ENCODE peak calls at places on chromosomes 6 and 20, in five cellular contexts. X, A, B, L and K are unnamed samples.

GRCh38 chr20:47748851-47749250 is 36.4 kb downstream of the SULF2 start:
- DNase-seq in X (no peak), L (no peak), B (no peak), A (no peak), K (no peak)

GRCh38 chr20:54061106-54061881 is 9.1 kb downstream of the BCAS1 start:
- DNase-seq in L (no peak), A (peak), X (no peak), B (no peak), K (peak)

GRCh38 chr6:11918021-11918738 is 93.9 kb upstream of the HIVEP1 start:
- DNase-seq in B (peak), X (no peak), A (peak), L (no peak), K (peak)

GRCh38 chr20:10680571-10680970 is 6.8 kb upstream of the JAG1 start:
- DNase-seq in X (no peak), L (no peak), A (no peak), B (no peak), K (no peak)

GRCh38 chr6:116596815-116597214 is 19.5 kb upstream of the RSPH4A start:
- DNase-seq in X (no peak), B (no peak), A (peak), L (no peak), K (no peak)

GRCh38 chr6:144286503-144287393 is 1.6 kb downstream of the UTRN start:
- DNase-seq in A (peak), B (peak), X (peak), L (peak), K (no peak)

GRCh38 chr6:401239-401993 is 9.9 kb downstream of the IRF4 start:
- DNase-seq in X (no peak), B (no peak), A (no peak), L (no peak), K (no peak)

GRCh38 chr20:25033250-25033940 is 24.5 kb downstream of the ACSS1 start:
- DNase-seq in L (no peak), X (no peak), B (no peak), A (no peak), K (no peak)

GRCh38 chr6:159762681-159763293 is 942 bp downstream of the ACAT2 start:
- DNase-seq in X (peak), L (no peak), A (no peak), B (peak), K (no peak)

GRCh38 chr6:56541736-56542366 is 100.8 kb downstream of the DST start:
- DNase-seq in X (no peak), A (no peak), B (no peak), L (no peak), K (no peak)

GRCh38 chr6:42313941-42314570 is 96.4 kb upstream of the MRPS10 start:
- DNase-seq in B (no peak), L (no peak), A (peak), X (no peak), K (no peak)

GRCh38 chr20:59006864-59007757 is at the start of gene CTSZ:
- DNase-seq in L (peak), B (peak), X (no peak), A (peak), K (no peak)

GRCh38 chr6:43628392-43629103 is 516 bp downstream of the GTPBP2 start:
- DNase-seq in L (peak), A (peak), X (peak), B (peak), K (peak)

GRCh38 chr6:12485226-12485764 is 195.1 kb downstream of the EDN1 start:
- DNase-seq in X (no peak), L (no peak), A (no peak), B (no peak), K (no peak)

GRCh38 chr20:63567132-63567381 is 7.0 kb downstream of the HELZ2 start:
- DNase-seq in A (no peak), B (no peak), L (no peak), X (no peak), K (no peak)

GRCh38 chr6:11279213-11279780 is 46.8 kb upstream of the NEDD9 start:
- DNase-seq in B (no peak), L (no peak), A (peak), X (peak), K (no peak)

GRCh38 chr20:25486377-25486776 is 78.9 kb downstream of the GINS1 start:
- DNase-seq in L (no peak), A (peak), X (no peak), B (no peak), K (no peak)

GRCh38 chr6:54716869-54717268 is 129.7 kb upstream of the FAM83B start:
- DNase-seq in X (no peak), L (no peak), B (no peak), A (peak), K (no peak)

GRCh38 chr20:22339091-22339881 is 245.1 kb downstream of the FOXA2 start:
- DNase-seq in X (peak), B (peak), L (peak), A (peak), K (peak)

GRCh38 chr20:1562622-1563021 is 5.1 kb upstream of the SIRPD start:
- DNase-seq in L (no peak), B (no peak), A (no peak), X (no peak), K (no peak)

GRCh38 chr20:19546648-19547047 is 211.4 kb upstream of the RIN2 start:
- DNase-seq in X (no peak), L (no peak), A (no peak), B (no peak), K (no peak)

GRCh38 chr6:75094614-75095321 is 111.1 kb downstream of the COL12A1 start:
- DNase-seq in X (peak), A (peak), L (no peak), B (no peak), K (no peak)

GRCh38 chr6:170362121-170362520 is 55.6 kb downstream of the FAM120B start:
- DNase-seq in A (no peak), X (no peak), L (no peak), B (no peak), K (no peak)

GRCh38 chr6:32814145-32814544 is 2.7 kb downstream of the HLA-DOB start:
- DNase-seq in B (no peak), A (no peak), L (no peak), X (no peak), K (no peak)

GRCh38 chr20:43938932-43939761 is 24.5 kb downstream of the TOX2 start:
- DNase-seq in A (peak), B (peak), L (peak), X (peak), K (peak)

GRCh38 chr20:62351469-62352401 is 15.4 kb downstream of the LAMA5 start:
- DNase-seq in A (no peak), B (no peak), L (no peak), X (no peak), K (no peak)

GRCh38 chr6:53673138-53673801 is 7.7 kb upstream of the KLHL31 start:
- DNase-seq in A (peak), X (no peak), L (no peak), B (no peak), K (peak)

GRCh38 chr20:45448250-45448649 is 21.3 kb upstream of the WFDC2 start:
- DNase-seq in X (no peak), B (no peak), A (no peak), L (no peak), K (no peak)

GRCh38 chr6:136158971-136159370 is 91.1 kb downstream of the MTFR2 start:
- DNase-seq in L (no peak), B (no peak), A (no peak), X (no peak), K (no peak)

GRCh38 chr6:12113190-12113578 is 101.1 kb downstream of the HIVEP1 start:
- DNase-seq in B (no peak), A (peak), X (no peak), L (no peak), K (no peak)

GRCh38 chr6:151379933-151380847 is 11.2 kb downstream of the ZBTB2 start:
- DNase-seq in B (no peak), L (no peak), X (no peak), A (no peak), K (no peak)

GRCh38 chr6:134826889-134827737 is 122.8 kb downstream of the ALDH8A1 start:
- DNase-seq in A (peak), B (no peak), L (peak), X (no peak), K (no peak)

GRCh38 chr6:131861356-131861755 is 53.5 kb downstream of the ENPP1 start:
- DNase-seq in X (no peak), L (no peak), B (no peak), A (peak), K (no peak)

DNA sequence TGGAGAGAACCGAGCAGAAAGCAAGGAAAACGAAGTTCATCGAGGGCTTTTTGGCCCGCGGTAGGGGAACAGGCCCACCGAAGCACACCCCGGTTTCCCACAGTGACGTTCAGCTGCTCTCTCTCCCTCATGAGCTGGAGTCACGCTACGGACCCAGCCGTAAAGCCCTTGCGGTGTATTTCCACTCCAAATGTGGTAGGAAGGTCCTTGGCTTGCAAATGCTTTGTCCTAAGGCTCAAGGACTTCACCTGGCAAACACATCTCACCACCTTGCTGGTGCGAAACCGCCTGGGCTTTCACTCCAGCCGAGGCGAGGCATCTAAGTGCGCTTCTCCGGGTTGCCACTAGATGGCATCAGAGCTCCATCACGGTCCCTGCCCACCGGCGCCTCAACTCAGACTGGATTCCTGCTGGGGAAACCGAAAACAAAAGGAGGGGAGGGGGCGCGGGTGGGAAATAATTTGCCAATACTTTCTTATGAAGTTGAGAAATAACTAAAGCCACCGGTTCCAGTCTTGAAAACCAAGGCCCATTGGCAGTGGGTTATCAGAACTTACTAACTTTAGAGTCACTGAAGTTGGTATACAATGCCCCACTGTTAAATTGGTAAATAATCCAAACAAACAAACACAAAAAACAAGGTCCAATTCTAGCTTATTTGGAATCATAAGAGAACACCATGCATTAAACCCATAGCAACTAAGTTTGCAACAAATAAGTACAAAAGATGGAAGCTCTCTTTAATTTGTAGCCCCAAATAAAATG is 13.4 kb upstream of the FOXC1 start:
- DNase-seq in B (peak), L (peak), A (peak), X (peak), K (no peak)
- H3K4me3 ChIP-seq in B (no peak), L (no peak), A (peak), X (no peak), K (no peak)

DNA sequence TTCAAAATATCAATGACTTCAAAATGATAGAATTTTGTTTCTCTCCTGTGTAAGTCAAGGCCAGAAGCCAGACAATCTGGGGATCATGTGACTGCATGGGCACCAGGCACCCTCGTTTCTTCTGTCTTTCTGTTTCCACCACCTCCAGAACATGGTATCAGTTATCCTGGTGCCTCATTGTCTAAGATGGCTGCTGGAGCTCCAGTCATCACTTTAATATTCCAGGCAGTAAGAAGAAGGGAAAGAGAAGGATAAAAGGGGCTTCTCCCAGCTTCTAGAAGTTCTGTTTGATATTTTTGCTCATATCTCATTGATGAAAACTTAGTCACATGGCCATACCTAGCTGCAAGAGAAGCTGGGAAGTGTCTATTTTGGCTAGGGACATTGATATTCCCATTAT is 25.7 kb downstream of the ZNF341 start:
- DNase-seq in X (no peak), B (no peak), A (no peak), L (no peak), K (no peak)
- H3K4me3 ChIP-seq in X (no peak), B (no peak), A (no peak), L (no peak), K (no peak)

GRCh38 chr6:110170081-110170480 is 9.4 kb downstream of the WASF1 start:
- DNase-seq in B (no peak), X (no peak), L (no peak), A (no peak), K (no peak)
- H3K4me3 ChIP-seq in B (no peak), X (no peak), L (no peak), A (no peak), K (no peak)

GRCh38 chr20:2654384-2654822 is 2.0 kb downstream of the NOP56 start:
- DNase-seq in X (no peak), L (no peak), A (no peak), B (no peak), K (no peak)

GRCh38 chr20:2656471-2657117 is 4.2 kb downstream of the NOP56 start:
- DNase-seq in L (no peak), B (no peak), A (no peak), X (no peak), K (no peak)

GRCh38 chr20:2655331-2656116 is 3.1 kb downstream of the NOP56 start:
- DNase-seq in B (no peak), X (no peak), L (no peak), A (no peak), K (no peak)

GRCh38 chr20:2653511-2654383 is 1.3 kb downstream of the NOP56 start:
- DNase-seq in L (no peak), A (no peak), X (no peak), B (no peak), K (no peak)

GRCh38 chr20:2654831-2655230 is 2.4 kb downstream of the NOP56 start:
- DNase-seq in B (no peak), A (no peak), X (no peak), L (no peak), K (no peak)
- H3K4me3 ChIP-seq in B (no peak), A (no peak), X (no peak), L (no peak), K (no peak)

GRCh38 chr6:168871535-168872106 is 382.0 kb downstream of the THBS2 start:
- DNase-seq in X (no peak), B (no peak), L (peak), A (no peak), K (no peak)

GRCh38 chr6:168873266-168873665 is 380.4 kb downstream of the THBS2 start:
- DNase-seq in A (no peak), X (no peak), L (no peak), B (no peak), K (no peak)

GRCh38 chr6:168867247-168868102 is 386.2 kb downstream of the THBS2 start:
- DNase-seq in B (no peak), L (no peak), X (no peak), A (no peak), K (no peak)

GRCh38 chr6:168874637-168875036 is 379.0 kb downstream of the THBS2 start:
- DNase-seq in X (no peak), L (no peak), A (no peak), B (no peak), K (no peak)

GRCh38 chr6:168870982-168871381 is 382.7 kb downstream of the THBS2 start:
- DNase-seq in X (no peak), L (no peak), A (no peak), B (no peak), K (no peak)
- H3K4me3 ChIP-seq in X (no peak), L (no peak), A (no peak), B (no peak), K (no peak)

GRCh38 chr6:154410619-154411044 is 54.0 kb upstream of the IPCEF1 start:
- DNase-seq in X (peak), A (peak), B (no peak), L (no peak), K (peak)
- H3K4me3 ChIP-seq in X (no peak), A (peak), B (no peak), L (no peak), K (no peak)

GRCh38 chr6:21807299-21807698 is 213.7 kb downstream of the SOX4 start:
- DNase-seq in B (no peak), X (no peak), L (no peak), A (no peak), K (no peak)
- H3K4me3 ChIP-seq in B (no peak), X (no peak), L (no peak), A (no peak), K (no peak)

GRCh38 chr6:36670271-36670670 is 8.2 kb upstream of the CDKN1A start:
- DNase-seq in X (no peak), L (no peak), B (no peak), A (no peak), K (no peak)

GRCh38 chr6:36665180-36665579 is 13.3 kb upstream of the CDKN1A start:
- DNase-seq in X (no peak), A (no peak), L (no peak), B (no peak), K (no peak)

GRCh38 chr6:36668601-36669390 is 9.7 kb upstream of the CDKN1A start:
- DNase-seq in A (no peak), B (no peak), X (no peak), L (no peak), K (no peak)

GRCh38 chr6:36663504-36664446 is 14.7 kb upstream of the CDKN1A start:
- DNase-seq in X (no peak), A (no peak), B (no peak), L (no peak), K (no peak)

DNA sequence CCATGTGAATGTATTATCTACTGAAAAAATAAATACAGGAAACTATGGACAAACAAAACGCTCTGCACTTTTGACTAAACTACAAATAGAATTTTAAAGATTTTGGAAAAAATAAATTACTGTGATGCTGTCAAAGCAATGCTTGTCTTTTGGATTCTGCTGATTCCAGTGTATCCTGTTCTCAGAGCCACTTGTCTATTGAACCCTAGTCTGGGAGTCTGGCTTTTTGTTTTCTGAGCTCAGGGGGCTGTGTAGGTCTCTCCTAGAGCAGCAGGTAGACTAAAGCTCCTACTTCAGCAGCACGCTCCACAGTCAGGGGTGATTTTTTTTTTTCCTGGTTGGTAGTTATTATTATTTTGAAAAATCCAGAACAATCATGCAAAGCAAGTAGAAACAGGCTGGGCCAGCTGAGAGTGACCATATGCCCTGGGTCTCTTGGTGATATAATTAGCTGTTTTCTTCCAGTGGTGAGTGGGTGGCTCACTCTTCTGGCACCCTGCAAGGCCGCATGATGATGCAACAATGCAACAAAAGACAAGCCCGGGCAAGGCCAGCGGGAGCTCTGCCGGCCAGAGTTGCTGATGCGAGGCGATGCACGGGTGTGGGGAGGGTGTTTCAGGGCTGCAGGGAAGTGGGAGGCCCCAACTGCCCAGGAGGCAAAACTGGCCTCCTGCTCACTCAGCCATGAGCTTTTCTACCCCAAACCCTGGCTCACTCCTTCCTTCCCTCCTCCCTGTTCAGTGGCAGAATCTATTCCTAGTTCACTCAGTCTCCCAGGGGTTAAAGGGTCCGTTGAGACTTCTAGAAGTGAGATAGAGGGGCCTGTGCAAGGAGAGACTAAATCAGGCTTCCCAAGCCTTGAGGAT is 11.6 kb upstream of the CDKN1A start:
- DNase-seq in L (peak), B (peak), X (peak), A (peak), K (peak)
- H3K4me3 ChIP-seq in L (no peak), B (no peak), X (no peak), A (no peak), K (no peak)

DNA sequence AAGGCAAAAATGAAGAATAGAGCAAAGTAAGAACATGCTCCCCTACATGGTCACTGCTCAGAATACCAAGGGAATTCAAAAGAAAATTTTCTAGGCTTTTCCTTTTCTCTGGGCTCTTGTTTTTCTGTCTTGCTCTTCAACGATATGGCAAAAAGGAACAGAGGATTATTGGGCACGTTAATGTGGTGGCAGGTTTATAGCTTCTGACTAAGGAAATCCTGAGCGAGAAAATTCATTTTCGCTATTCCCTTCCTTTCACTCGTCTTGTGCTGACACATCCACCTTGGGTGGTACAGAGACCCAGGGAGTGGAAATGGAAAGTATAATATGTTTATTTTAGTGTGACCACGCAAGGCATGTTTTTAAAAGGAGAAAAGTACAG is 132.8 kb downstream of the TRIM27 start:
- DNase-seq in X (no peak), L (no peak), B (no peak), A (no peak), K (no peak)
- H3K4me3 ChIP-seq in X (no peak), L (no peak), B (no peak), A (no peak), K (no peak)